ENCODE peak calls at places on chromosomes 3 and 15, in five cellular contexts. S is HepG2, R is endothelial cell of umbilical vein, Z is fibroblast of lung, J is MM.1S. E is an unnamed sample.

GRCh38 chr3:112818289-112818688 is 28.4 kb downstream of the CD200R1L start:
- DNase-seq in Z (no peak), R (no peak), S (no peak), J (no peak), E (no peak)

GRCh38 chr15:44726568-44727461 is 9.5 kb upstream of the TRIM69 start:
- DNase-seq in Z (peak), R (peak), J (peak), S (peak), E (peak)

GRCh38 chr15:74402873-74403589 is 30.7 kb downstream of the SEMA7A start:
- DNase-seq in R (no peak), S (no peak), Z (no peak), J (peak), E (no peak)

GRCh38 chr3:66152336-66152735 is 68.5 kb upstream of the SLC25A26 start:
- DNase-seq in Z (no peak), S (no peak), R (no peak), J (no peak), E (no peak)

GRCh38 chr15:49406352-49407118 is 16.5 kb upstream of the FGF7 start:
- DNase-seq in S (no peak), R (no peak), J (no peak), Z (no peak), E (no peak)

GRCh38 chr3:4078903-4079302 is 224.3 kb upstream of the SETMAR start:
- DNase-seq in S (no peak), Z (no peak), J (no peak), R (no peak), E (no peak)

GRCh38 chr15:72591361-72591760 is 63.1 kb upstream of the GOLGA6B start:
- DNase-seq in S (no peak), Z (peak), R (no peak), J (no peak), E (no peak)

GRCh38 chr3:156300929-156301806 is 180.8 kb downstream of the KCNAB1 start:
- DNase-seq in S (no peak), R (peak), J (no peak), Z (no peak), E (no peak)

GRCh38 chr15:90648137-90649070 is 68.7 kb upstream of the BLM start:
- DNase-seq in J (peak), Z (peak), S (peak), R (peak), E (peak)

GRCh38 chr15:72318408-72318942 is 1.5 kb downstream of the CELF6 start:
- DNase-seq in R (no peak), J (no peak), S (no peak), Z (no peak), E (no peak)

GRCh38 chr3:172257638-172258400 is 190.4 kb downstream of the GHSR start:
- DNase-seq in Z (peak), R (no peak), J (no peak), S (peak), E (no peak)

GRCh38 chr3:78969483-78969882 is 798.3 kb downstream of the ROBO1 start:
- DNase-seq in S (no peak), J (no peak), R (no peak), Z (peak), E (no peak)

GRCh38 chr3:174440350-174440716 is 418.8 kb upstream of the NAALADL2 start:
- DNase-seq in Z (peak), S (no peak), R (no peak), J (no peak), E (peak)

GRCh38 chr3:195253981-195254432 is 17.0 kb downstream of the XXYLT1 start:
- DNase-seq in Z (no peak), J (no peak), S (no peak), R (no peak), E (no peak)

GRCh38 chr3:56125358-56126005 is 342.8 kb downstream of the ERC2 start:
- DNase-seq in S (no peak), J (no peak), Z (peak), R (peak), E (peak)

GRCh38 chr3:27596920-27597319 is 112.7 kb upstream of the SLC4A7 start:
- DNase-seq in J (no peak), Z (peak), R (peak), S (no peak), E (no peak)

GRCh38 chr3:108804956-108805355 is 17.6 kb upstream of the TRAT1 start:
- DNase-seq in S (no peak), R (no peak), J (no peak), Z (no peak), E (no peak)

GRCh38 chr15:48375767-48376166 is 44.5 kb downstream of the DUT start:
- DNase-seq in R (no peak), J (no peak), Z (no peak), S (no peak), E (no peak)

GRCh38 chr3:123637131-123637530 is 52.3 kb upstream of the HACD2 start:
- DNase-seq in R (no peak), J (no peak), Z (no peak), S (no peak), E (peak)

GRCh38 chr3:187629711-187630110 is 40.5 kb downstream of the SST start:
- DNase-seq in J (no peak), S (no peak), R (no peak), Z (no peak), E (no peak)

GRCh38 chr3:125191730-125192129 is 20.8 kb downstream of the SLC12A8 start:
- DNase-seq in R (no peak), J (no peak), S (no peak), Z (no peak), E (no peak)

GRCh38 chr15:33156021-33156420 is 38.5 kb downstream of the FMN1 start:
- DNase-seq in Z (no peak), S (no peak), R (no peak), J (no peak), E (no peak)

GRCh38 chr15:33160581-33161165 is 33.8 kb downstream of the FMN1 start:
- DNase-seq in R (no peak), S (no peak), J (no peak), Z (no peak), E (no peak)

GRCh38 chr15:33160054-33160453 is 34.5 kb downstream of the FMN1 start:
- DNase-seq in R (no peak), Z (no peak), J (peak), S (no peak), E (peak)

GRCh38 chr15:33157636-33158035 is 36.9 kb downstream of the FMN1 start:
- DNase-seq in Z (no peak), S (no peak), R (no peak), J (no peak), E (no peak)

GRCh38 chr15:33158359-33158758 is 36.2 kb downstream of the FMN1 start:
- DNase-seq in S (no peak), J (no peak), R (no peak), Z (no peak), E (no peak)
- TF ChIP-seq EZH2 in S (no peak), J (no peak), R (no peak), Z (no peak), E (no peak)

GRCh38 chr3:136835079-136835816 is 16.3 kb downstream of the SLC35G2 start:
- DNase-seq in S (no peak), R (no peak), Z (no peak), J (no peak), E (no peak)
- TF ChIP-seq EZH2 in S (no peak), R (no peak), Z (no peak), J (no peak), E (no peak)

GRCh38 chr3:127671523-127672428 is 976 bp upstream of the ABTB1 start:
- DNase-seq in R (peak), J (peak), Z (peak), S (no peak), E (peak)

GRCh38 chr3:127673191-127674098 is 693 bp downstream of the ABTB1 start:
- DNase-seq in S (no peak), R (peak), J (peak), Z (peak), E (peak)

GRCh38 chr3:127670761-127671522 is 1.8 kb upstream of the ABTB1 start:
- DNase-seq in Z (no peak), S (no peak), R (no peak), J (no peak), E (no peak)

GRCh38 chr3:127674099-127674792 is 1.5 kb downstream of the ABTB1 start:
- DNase-seq in R (no peak), J (no peak), Z (no peak), S (no peak), E (no peak)

DNA sequence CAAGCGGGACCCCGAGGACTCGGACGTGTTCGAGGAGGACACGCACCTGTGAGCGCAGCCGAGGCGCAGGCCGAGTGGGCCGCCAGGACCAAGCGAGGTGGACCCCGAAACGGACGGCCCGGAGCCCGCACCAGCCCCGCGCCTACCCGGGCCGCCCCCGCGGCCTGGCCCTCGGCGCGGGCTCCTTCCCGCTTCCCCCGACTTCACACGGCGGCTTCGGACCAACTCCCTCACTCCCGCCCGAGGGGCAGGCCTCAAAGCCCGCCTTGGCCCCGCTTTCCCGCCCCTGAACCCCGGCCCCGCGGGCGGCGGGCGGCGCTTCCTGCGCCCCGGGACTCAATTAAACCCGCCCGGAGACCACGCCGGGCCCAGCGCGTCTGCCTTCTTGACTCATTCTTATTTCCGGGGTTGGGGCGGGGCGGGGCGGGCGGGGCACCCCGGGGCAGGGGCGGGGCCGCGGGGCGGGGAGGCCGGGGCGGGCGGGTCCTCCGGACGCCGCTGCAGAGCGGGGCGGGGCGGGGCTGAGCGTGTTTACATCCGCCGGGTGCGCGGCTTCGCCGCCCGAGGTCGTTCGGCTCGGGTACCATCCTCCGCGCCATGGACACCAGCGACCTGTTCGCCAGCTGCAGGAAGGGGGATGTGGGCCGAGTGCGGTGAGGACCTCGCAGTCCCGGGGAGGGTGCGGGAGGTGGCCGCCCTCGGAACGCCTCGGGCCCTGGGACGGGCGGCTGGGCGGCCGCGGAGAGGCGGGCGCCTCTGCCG is at the start of gene ABTB1:
- DNase-seq in J (peak), S (peak), Z (peak), R (peak), E (peak)
- TF ChIP-seq EZH2 in J (no peak), S (no peak), Z (no peak), R (no peak), E (no peak)

GRCh38 chr3:127997016-127997415 is 55.2 kb upstream of the SEC61A1 start:
- DNase-seq in J (no peak), Z (no peak), R (no peak), S (no peak), E (no peak)
- TF ChIP-seq EZH2 in J (no peak), Z (no peak), R (no peak), S (no peak), E (no peak)

GRCh38 chr15:89409184-89409992 is 74.8 kb upstream of the POLG start:
- DNase-seq in R (no peak), Z (no peak), S (no peak), J (no peak), E (no peak)
- TF ChIP-seq EZH2 in R (peak), Z (peak), S (no peak), J (no peak), E (peak)

GRCh38 chr3:141660598-141660947 is 77.5 kb upstream of the RNF7 start:
- DNase-seq in Z (no peak), J (no peak), S (no peak), R (no peak), E (no peak)

GRCh38 chr3:141656771-141657170 is 81.3 kb upstream of the RNF7 start:
- DNase-seq in J (no peak), S (no peak), R (no peak), Z (peak), E (no peak)

GRCh38 chr3:141661229-141662196 is 76.6 kb upstream of the RNF7 start:
- DNase-seq in Z (no peak), J (no peak), R (no peak), S (no peak), E (no peak)

GRCh38 chr3:141663993-141664392 is 74.1 kb upstream of the RNF7 start:
- DNase-seq in J (no peak), R (no peak), Z (peak), S (no peak), E (peak)

DNA sequence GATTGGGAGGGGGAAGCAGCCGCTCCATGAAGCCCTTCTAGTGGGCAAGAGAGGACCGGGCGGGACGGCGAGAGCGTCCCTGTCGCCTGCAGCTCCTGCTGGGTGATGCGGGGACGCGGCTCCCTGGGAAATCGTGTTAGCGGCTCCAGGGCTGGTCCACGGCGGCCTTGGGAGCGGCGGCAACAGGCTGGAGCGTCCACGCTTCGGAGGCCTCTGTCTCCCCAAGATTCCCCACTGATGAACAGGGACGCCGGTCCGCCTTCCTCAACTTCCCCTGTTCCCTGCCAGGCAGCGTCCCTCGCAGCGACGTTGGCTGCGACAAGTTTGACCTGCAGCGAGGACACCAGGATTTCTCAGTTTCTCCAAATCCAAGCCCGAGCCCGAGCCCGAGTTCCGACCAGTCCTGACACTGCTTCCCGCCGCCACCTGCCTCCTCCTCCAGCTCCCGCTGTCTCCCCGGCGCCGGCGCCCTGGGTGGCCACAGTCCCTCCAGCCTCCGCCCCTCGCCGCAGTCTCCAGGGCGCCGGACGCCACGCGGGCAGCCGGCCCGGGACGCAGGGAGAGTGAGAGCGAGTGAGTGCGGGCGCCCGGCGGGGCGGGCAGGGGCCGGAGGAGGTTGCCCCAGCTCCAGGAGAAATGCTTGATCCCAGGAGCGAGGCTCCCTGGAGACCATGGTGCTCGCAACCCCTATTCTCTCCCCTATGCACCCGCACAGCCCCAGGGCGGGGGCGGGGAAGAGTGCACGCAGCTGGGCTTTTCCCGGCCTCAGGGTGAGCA is 78.1 kb upstream of the RNF7 start:
- DNase-seq in R (peak), Z (peak), S (no peak), J (no peak), E (peak)
- TF ChIP-seq EZH2 in R (peak), Z (peak), S (no peak), J (no peak), E (no peak)

DNA sequence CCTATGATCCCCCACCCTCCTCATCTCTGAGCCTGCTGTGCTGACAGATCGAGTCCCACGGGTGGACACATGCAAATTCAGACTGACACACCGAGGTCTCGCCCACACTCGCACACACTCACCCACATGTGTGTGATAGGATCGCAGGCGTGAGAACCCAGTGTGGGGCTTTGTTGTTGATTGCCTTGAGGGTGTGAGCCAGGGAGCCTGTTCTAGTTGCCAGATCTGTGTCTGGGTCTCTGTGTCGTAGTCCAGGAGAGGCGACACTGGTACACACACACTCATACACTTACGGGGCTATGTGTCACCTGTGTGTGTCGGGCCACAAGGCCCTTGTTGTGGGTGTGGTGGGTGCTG is 2.0 kb downstream of the EPHB3 start:
- DNase-seq in Z (no peak), J (no peak), R (no peak), S (no peak), E (no peak)
- TF ChIP-seq EZH2 in Z (no peak), J (no peak), R (no peak), S (no peak), E (no peak)

GRCh38 chr3:58588030-58588614 is 10.9 kb upstream of the FAM107A start:
- DNase-seq in J (peak), S (no peak), R (peak), Z (peak), E (peak)

GRCh38 chr3:58586776-58587192 is 9.6 kb upstream of the FAM107A start:
- DNase-seq in J (no peak), S (no peak), R (no peak), Z (no peak), E (peak)

GRCh38 chr3:58584690-58585004 is 7.5 kb upstream of the FAM107A start:
- DNase-seq in R (no peak), Z (peak), S (no peak), J (peak), E (no peak)

GRCh38 chr3:58585994-58586393 is 8.8 kb upstream of the FAM107A start:
- DNase-seq in S (no peak), J (no peak), R (no peak), Z (no peak), E (no peak)

DNA sequence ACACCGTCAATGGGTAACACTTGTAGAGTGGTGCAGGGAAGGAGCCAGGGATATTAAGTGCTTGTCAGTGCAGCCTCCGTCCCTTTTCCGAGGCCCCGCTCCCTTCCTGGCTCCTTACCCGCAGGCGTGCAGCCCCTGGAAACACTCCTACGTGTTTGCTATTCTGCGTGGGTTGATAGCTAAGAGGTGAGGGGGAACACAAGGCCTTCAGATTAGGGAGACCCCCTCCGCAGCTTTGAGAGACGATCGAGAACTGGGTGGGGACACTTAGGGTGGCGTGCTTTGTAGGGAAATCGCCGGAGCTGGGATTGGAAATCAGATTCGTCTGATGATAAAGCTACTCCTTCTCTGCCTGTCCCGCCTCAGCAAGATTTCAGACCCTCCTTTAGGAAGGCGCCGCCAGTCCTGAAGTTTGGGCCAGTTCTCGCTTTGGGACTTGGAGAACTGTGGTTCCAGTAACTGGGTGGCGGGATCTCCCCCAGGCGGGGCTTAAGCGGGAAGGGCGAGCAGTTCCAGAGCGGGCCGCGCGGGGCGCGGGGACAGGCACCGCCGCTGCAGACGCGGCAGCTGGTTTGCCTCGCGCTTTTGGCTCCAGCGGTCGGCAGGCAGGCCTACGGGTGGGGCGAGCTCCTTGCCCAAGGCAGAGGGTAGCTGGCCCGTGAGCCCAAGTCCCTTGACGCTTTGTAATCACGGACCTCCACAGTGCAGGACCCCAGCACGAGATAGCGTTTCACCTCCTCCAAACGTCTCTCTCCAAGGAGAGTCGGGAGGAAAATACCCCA is 8.0 kb upstream of the FAM107A start:
- DNase-seq in Z (peak), R (peak), S (peak), J (peak), E (peak)
- TF ChIP-seq EZH2 in Z (no peak), R (peak), S (no peak), J (no peak), E (no peak)

GRCh38 chr3:46470831-46471230 is 6.1 kb upstream of the LTF start:
- DNase-seq in S (no peak), J (no peak), R (no peak), Z (no peak), E (no peak)
- TF ChIP-seq EZH2 in S (no peak), J (no peak), R (no peak), Z (no peak), E (no peak)

GRCh38 chr15:63084806-63085205 is 36.9 kb upstream of the LACTB start:
- DNase-seq in S (no peak), J (no peak), Z (no peak), R (no peak), E (no peak)
- TF ChIP-seq EZH2 in S (no peak), J (no peak), Z (no peak), R (no peak), E (no peak)